ENCODE peak calls at places on chromosome 1, in eight cellular contexts. Z is progenitor cell of endocrine pancreas, P is NCI-H1105 treated with DMSO at 0.1 percent for 48 hours, S is Calu3, A is NCI-H1092, K is AG08396, W is left cardiac atrium, V is NCI-H510A. L is an unnamed sample.
A peak's percentile ranks its signal among the peaks of the same experiment; 100 is the strongest.

GRCh38 chr1:8439015-8439702 is 121.2 kb downstream of the SLC45A1 start:
- DNase-seq in Z (no peak), P (peak; percentile 88), S (peak; percentile 76), A (peak; percentile 94), K (peak; percentile 88), W (peak; percentile 88), V (peak; percentile 97), L (peak; percentile 53)

GRCh38 chr1:64856564-64856963 is 109.8 kb downstream of the JAK1 start:
- DNase-seq in Z (no peak), P (no peak), S (no peak), A (no peak), K (no peak), W (no peak), V (peak; percentile 17), L (no peak)

GRCh38 chr1:22177354-22178003 is 34.6 kb upstream of the WNT4 start:
- DNase-seq in Z (no peak), P (no peak), S (no peak), A (no peak), K (no peak), W (no peak), V (no peak), L (no peak)

GRCh38 chr1:175618559-175618958 is 124.8 kb downstream of the TNR start:
- DNase-seq in Z (no peak), P (no peak), S (no peak), A (no peak), K (no peak), W (no peak), V (no peak), L (no peak)

GRCh38 chr1:209486861-209487260 is 96.7 kb upstream of the CAMK1G start:
- DNase-seq in Z (no peak), P (no peak), S (no peak), A (no peak), K (peak; percentile 13), W (no peak), V (no peak), L (peak; percentile 26)

GRCh38 chr1:70043806-70044205 is 161.6 kb downstream of the LRRC40 start:
- DNase-seq in Z (no peak), P (no peak), S (peak; percentile 61), A (no peak), K (peak; percentile 5), W (no peak), V (no peak), L (peak; percentile 17)

GRCh38 chr1:228267962-228268890 is 60.4 kb downstream of the OBSCN start:
- DNase-seq in Z (no peak), P (no peak), S (no peak), A (no peak), K (peak; percentile 8), W (peak; percentile 42), V (no peak), L (no peak)

GRCh38 chr1:17768651-17769241 is 13.6 kb downstream of the ACTL8 start:
- DNase-seq in Z (no peak), P (no peak), S (no peak), A (no peak), K (peak; percentile 67), W (peak; percentile 69), V (no peak), L (peak; percentile 10)